ENCODE peak calls at places on chromosomes 4 and X, in five cellular contexts. L, E, B, Y and V are unnamed samples.

GRCh38 chrX:47752685-47753084 is 84.0 kb upstream of the ZNF81 start:
- DNase-seq in Y (no peak), E (no peak), L (no peak), B (no peak), V (no peak)

GRCh38 chr4:21641696-21642095 is 306.9 kb downstream of the KCNIP4 start:
- DNase-seq in B (no peak), L (no peak), Y (no peak), E (no peak), V (no peak)

GRCh38 chr4:171203425-171203824 is 609.8 kb upstream of the GALNTL6 start:
- DNase-seq in L (no peak), E (no peak), B (peak), Y (peak), V (no peak)

GRCh38 chr4:138259801-138260200 is 17.7 kb upstream of the SLC7A11 start:
- DNase-seq in B (peak), Y (no peak), L (peak), E (no peak), V (no peak)

GRCh38 chr4:185567828-185568442 is 32.6 kb upstream of the PDLIM3 start:
- DNase-seq in E (no peak), Y (no peak), L (peak), B (no peak), V (no peak)

GRCh38 chr4:1490011-1490905 is 84.0 kb upstream of the NKX1-1 start:
- DNase-seq in E (no peak), Y (no peak), L (no peak), B (no peak), V (no peak)

GRCh38 chrX:137563681-137564651 is 2.0 kb upstream of the ZIC3 start:
- DNase-seq in E (no peak), L (no peak), B (no peak), Y (no peak), V (no peak)

GRCh38 chrX:13898084-13898483 is 81.2 kb upstream of the GPM6B start:
- DNase-seq in Y (no peak), E (peak), L (peak), B (peak), V (no peak)

GRCh38 chr4:5711479-5712184 is 631 bp downstream of the EVC start:
- DNase-seq in Y (no peak), L (peak), B (peak), E (no peak), V (no peak)

GRCh38 chr4:169620846-169621228 is 459 bp downstream of the CLCN3 start:
- DNase-seq in E (no peak), B (peak), L (peak), Y (no peak), V (peak)